ENCODE peak calls at places on chromosomes 4 and X, in eight cellular contexts. One of them, this sample, is unnamed.

GRCh38 chr4:107747748-107748486 is 27.9 kb upstream of the PAPSS1 start:
- DNase-seq in RWPE2: no peak
- DNase-seq in suprapubic skin: no peak
- DNase-seq in astrocyte: no peak
- DNase-seq in upper lobe of right lung: no peak
- DNase-seq in endothelial cell of umbilical vein: no peak
- DNase-seq in uterus: no peak
- DNase-seq in neural progenitor cell: no peak
- DNase-seq in this sample: no peak

GRCh38 chr4:88630756-88631155 is 38.5 kb downstream of the HERC3 start:
- DNase-seq in RWPE2: no peak
- DNase-seq in suprapubic skin: no peak
- DNase-seq in astrocyte: peak; percentile 71
- DNase-seq in upper lobe of right lung: no peak
- DNase-seq in endothelial cell of umbilical vein: peak; percentile 32
- DNase-seq in uterus: no peak
- DNase-seq in neural progenitor cell: no peak
- DNase-seq in this sample: no peak

GRCh38 chr4:82248903-82249632 is 124.7 kb downstream of the HNRNPD start:
- DNase-seq in RWPE2: no peak
- DNase-seq in suprapubic skin: no peak
- DNase-seq in astrocyte: no peak
- DNase-seq in upper lobe of right lung: no peak
- DNase-seq in endothelial cell of umbilical vein: no peak
- DNase-seq in uterus: no peak
- DNase-seq in neural progenitor cell: no peak
- DNase-seq in this sample: no peak

GRCh38 chr4:106583567-106583966 is 215.0 kb upstream of the GIMD1 start:
- DNase-seq in RWPE2: no peak
- DNase-seq in suprapubic skin: no peak
- DNase-seq in astrocyte: peak; percentile 98
- DNase-seq in upper lobe of right lung: no peak
- DNase-seq in endothelial cell of umbilical vein: peak; percentile 91
- DNase-seq in uterus: no peak
- DNase-seq in neural progenitor cell: no peak
- DNase-seq in this sample: no peak

GRCh38 chrX:108316456-108316855 is 121.8 kb downstream of the COL4A6 start:
- DNase-seq in RWPE2: no peak
- DNase-seq in suprapubic skin: no peak
- DNase-seq in astrocyte: no peak
- DNase-seq in upper lobe of right lung: no peak
- DNase-seq in endothelial cell of umbilical vein: no peak
- DNase-seq in uterus: no peak
- DNase-seq in neural progenitor cell: no peak
- DNase-seq in this sample: no peak

GRCh38 chrX:76538860-76539259 is 111.3 kb downstream of the MAGEE1 start:
- DNase-seq in RWPE2: no peak
- DNase-seq in suprapubic skin: no peak
- DNase-seq in astrocyte: no peak
- DNase-seq in upper lobe of right lung: no peak
- DNase-seq in endothelial cell of umbilical vein: no peak
- DNase-seq in uterus: no peak
- DNase-seq in neural progenitor cell: peak; percentile 9
- DNase-seq in this sample: no peak

GRCh38 chrX:153878969-153879653 is 6.9 kb downstream of the L1CAM start:
- DNase-seq in RWPE2: peak; percentile 17
- DNase-seq in suprapubic skin: no peak
- DNase-seq in astrocyte: no peak
- DNase-seq in upper lobe of right lung: no peak
- DNase-seq in endothelial cell of umbilical vein: no peak
- DNase-seq in uterus: no peak
- DNase-seq in neural progenitor cell: peak; percentile 60
- DNase-seq in this sample: no peak

GRCh38 chr4:1167244-1167949 is 5.0 kb downstream of the SPON2 start:
- DNase-seq in RWPE2: peak; percentile 80
- DNase-seq in suprapubic skin: no peak
- DNase-seq in astrocyte: peak; percentile 81
- DNase-seq in upper lobe of right lung: peak; percentile 92
- DNase-seq in endothelial cell of umbilical vein: peak; percentile 72
- DNase-seq in uterus: peak; percentile 86
- DNase-seq in neural progenitor cell: peak; percentile 96
- DNase-seq in this sample: no peak

GRCh38 chrX:13126785-13127184 is 82.4 kb upstream of the FAM9C start:
- DNase-seq in RWPE2: no peak
- DNase-seq in suprapubic skin: no peak
- DNase-seq in astrocyte: peak; percentile 55
- DNase-seq in upper lobe of right lung: no peak
- DNase-seq in endothelial cell of umbilical vein: no peak
- DNase-seq in uterus: no peak
- DNase-seq in neural progenitor cell: no peak
- DNase-seq in this sample: no peak

GRCh38 chrX:13125188-13125587 is 80.8 kb upstream of the FAM9C start:
- DNase-seq in RWPE2: no peak
- DNase-seq in suprapubic skin: no peak
- DNase-seq in astrocyte: no peak
- DNase-seq in upper lobe of right lung: no peak
- DNase-seq in endothelial cell of umbilical vein: no peak
- DNase-seq in uterus: no peak
- DNase-seq in neural progenitor cell: no peak
- DNase-seq in this sample: no peak

GRCh38 chrX:13121020-13121419 is 76.6 kb upstream of the FAM9C start:
- DNase-seq in RWPE2: no peak
- DNase-seq in suprapubic skin: no peak
- DNase-seq in astrocyte: no peak
- DNase-seq in upper lobe of right lung: no peak
- DNase-seq in endothelial cell of umbilical vein: no peak
- DNase-seq in uterus: no peak
- DNase-seq in neural progenitor cell: no peak
- DNase-seq in this sample: no peak

GRCh38 chrX:13123247-13123856 is 78.9 kb upstream of the FAM9C start:
- DNase-seq in RWPE2: no peak
- DNase-seq in suprapubic skin: no peak
- DNase-seq in astrocyte: no peak
- DNase-seq in upper lobe of right lung: no peak
- DNase-seq in endothelial cell of umbilical vein: no peak
- DNase-seq in uterus: no peak
- DNase-seq in neural progenitor cell: no peak
- DNase-seq in this sample: no peak

GRCh38 chrX:13123857-13124345 is 79.5 kb upstream of the FAM9C start:
- DNase-seq in RWPE2: no peak
- DNase-seq in suprapubic skin: no peak
- DNase-seq in astrocyte: peak; percentile 74
- DNase-seq in upper lobe of right lung: no peak
- DNase-seq in endothelial cell of umbilical vein: peak; percentile 93
- DNase-seq in uterus: no peak
- DNase-seq in neural progenitor cell: no peak
- DNase-seq in this sample: no peak
- H3K4me1 ChIP-seq in RWPE2: no peaks in the 10 kb centered on the region
- H3K4me1 ChIP-seq in suprapubic skin: peaks cover 30% of the 10 kb centered on the region
- H3K4me1 ChIP-seq in astrocyte: peaks cover 30% of the 10 kb centered on the region
- H3K4me1 ChIP-seq in upper lobe of right lung: peaks cover 39% of the 10 kb centered on the region
- H3K4me1 ChIP-seq in endothelial cell of umbilical vein: peaks cover 59% of the 10 kb centered on the region
- H3K4me1 ChIP-seq in uterus: no peaks in the 10 kb centered on the region
- H3K4me1 ChIP-seq in neural progenitor cell: peaks cover 21% of the 10 kb centered on the region
- H3K4me1 ChIP-seq in this sample: peaks cover 24% of the 10 kb centered on the region

DNA sequence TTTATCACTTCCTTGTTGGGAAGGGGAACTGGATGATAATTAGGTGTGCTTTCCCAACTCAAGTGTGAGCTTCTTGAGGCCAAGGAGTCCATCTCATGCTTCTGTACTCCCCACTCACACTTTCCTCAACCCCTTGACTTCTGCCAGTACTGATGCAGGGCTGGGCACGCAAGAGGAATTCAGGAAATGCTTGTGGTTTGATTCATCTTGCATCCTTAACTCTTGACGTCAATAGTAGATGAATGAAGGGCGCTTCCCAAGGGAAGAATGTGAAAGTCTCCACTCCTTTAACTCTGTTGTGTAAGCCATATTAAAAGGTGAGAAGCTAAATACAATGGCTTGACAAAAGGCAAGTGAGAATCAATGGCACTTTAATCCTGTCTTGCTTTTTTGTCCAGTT is 101.8 kb downstream of the AGTR2 start:
- DNase-seq in RWPE2: peak; percentile 61
- DNase-seq in suprapubic skin: no peak
- DNase-seq in astrocyte: peak; percentile 96
- DNase-seq in upper lobe of right lung: no peak
- DNase-seq in endothelial cell of umbilical vein: peak; percentile 31
- DNase-seq in uterus: no peak
- DNase-seq in neural progenitor cell: no peak
- DNase-seq in this sample: no peak
- H3K27ac ChIP-seq in RWPE2: peak overlapping the region; percentile 94
- H3K27ac ChIP-seq in suprapubic skin: no peak overlapping the region
- H3K27ac ChIP-seq in astrocyte: peak overlapping the region; percentile 93
- H3K27ac ChIP-seq in upper lobe of right lung: no peak overlapping the region
- H3K27ac ChIP-seq in endothelial cell of umbilical vein: peak overlapping the region; percentile 41
- H3K27ac ChIP-seq in uterus: no peak overlapping the region
- H3K27ac ChIP-seq in neural progenitor cell: no peak overlapping the region
- H3K27ac ChIP-seq in this sample: peak overlapping the region; percentile 54

GRCh38 chrX:115622534-115622933 is 61.6 kb downstream of the PLS3 start:
- DNase-seq in RWPE2: no peak
- DNase-seq in suprapubic skin: no peak
- DNase-seq in astrocyte: no peak
- DNase-seq in upper lobe of right lung: no peak
- DNase-seq in endothelial cell of umbilical vein: no peak
- DNase-seq in uterus: no peak
- DNase-seq in neural progenitor cell: no peak
- DNase-seq in this sample: no peak

GRCh38 chrX:115624916-115625315 is 63.9 kb downstream of the PLS3 start:
- DNase-seq in RWPE2: no peak
- DNase-seq in suprapubic skin: no peak
- DNase-seq in astrocyte: no peak
- DNase-seq in upper lobe of right lung: no peak
- DNase-seq in endothelial cell of umbilical vein: no peak
- DNase-seq in uterus: no peak
- DNase-seq in neural progenitor cell: no peak
- DNase-seq in this sample: no peak

GRCh38 chrX:115630204-115630603 is 69.2 kb downstream of the PLS3 start:
- DNase-seq in RWPE2: no peak
- DNase-seq in suprapubic skin: no peak
- DNase-seq in astrocyte: peak; percentile 29
- DNase-seq in upper lobe of right lung: no peak
- DNase-seq in endothelial cell of umbilical vein: no peak
- DNase-seq in uterus: no peak
- DNase-seq in neural progenitor cell: no peak
- DNase-seq in this sample: no peak

GRCh38 chrX:115625577-115626301 is 64.8 kb downstream of the PLS3 start:
- DNase-seq in RWPE2: no peak
- DNase-seq in suprapubic skin: no peak
- DNase-seq in astrocyte: peak; percentile 75
- DNase-seq in upper lobe of right lung: no peak
- DNase-seq in endothelial cell of umbilical vein: peak; percentile 28
- DNase-seq in uterus: no peak
- DNase-seq in neural progenitor cell: peak; percentile 55
- DNase-seq in this sample: no peak
- TF ChIP-seq CTCF in RWPE2: no peak
- TF ChIP-seq CTCF in suprapubic skin: no peak
- TF ChIP-seq CTCF in astrocyte: no peak
- TF ChIP-seq CTCF in upper lobe of right lung: no peak
- TF ChIP-seq CTCF in endothelial cell of umbilical vein: no peak
- TF ChIP-seq CTCF in uterus: no peak
- TF ChIP-seq CTCF in neural progenitor cell: no peak
- TF ChIP-seq CTCF in this sample: no peak

GRCh38 chr4:73734405-73735070 is 5.8 kb upstream of the CXCL8 start:
- DNase-seq in RWPE2: no peak
- DNase-seq in suprapubic skin: no peak
- DNase-seq in astrocyte: peak; percentile 49
- DNase-seq in upper lobe of right lung: no peak
- DNase-seq in endothelial cell of umbilical vein: peak; percentile 20
- DNase-seq in uterus: no peak
- DNase-seq in neural progenitor cell: no peak
- DNase-seq in this sample: no peak
- H3K4me1 ChIP-seq in RWPE2: peaks cover 14% of the 10 kb centered on the region
- H3K4me1 ChIP-seq in suprapubic skin: peaks cover 14% of the 10 kb centered on the region
- H3K4me1 ChIP-seq in astrocyte: no peaks in the 10 kb centered on the region
- H3K4me1 ChIP-seq in upper lobe of right lung: peaks cover 28% of the 10 kb centered on the region
- H3K4me1 ChIP-seq in endothelial cell of umbilical vein: peaks cover 45% of the 10 kb centered on the region
- H3K4me1 ChIP-seq in uterus: no peaks in the 10 kb centered on the region
- H3K4me1 ChIP-seq in neural progenitor cell: no peaks in the 10 kb centered on the region
- H3K4me1 ChIP-seq in this sample: no peaks in the 10 kb centered on the region

GRCh38 chr4:156606444-156607197 is 365.0 kb downstream of the PDGFC start:
- DNase-seq in RWPE2: no peak
- DNase-seq in suprapubic skin: no peak
- DNase-seq in astrocyte: peak; percentile 99
- DNase-seq in upper lobe of right lung: no peak
- DNase-seq in endothelial cell of umbilical vein: no peak
- DNase-seq in uterus: no peak
- DNase-seq in neural progenitor cell: no peak
- DNase-seq in this sample: no peak
- H3K27ac ChIP-seq in RWPE2: no peak overlapping the region
- H3K27ac ChIP-seq in suprapubic skin: no peak overlapping the region
- H3K27ac ChIP-seq in astrocyte: peak overlapping the region; percentile 64
- H3K27ac ChIP-seq in upper lobe of right lung: no peak overlapping the region
- H3K27ac ChIP-seq in endothelial cell of umbilical vein: no peak overlapping the region
- H3K27ac ChIP-seq in uterus: peak overlapping the region; percentile 82
- H3K27ac ChIP-seq in neural progenitor cell: no peak overlapping the region
- H3K27ac ChIP-seq in this sample: no peak overlapping the region

GRCh38 chr4:56840559-56840958 is 19.1 kb upstream of the SPINK2 start:
- DNase-seq in RWPE2: no peak
- DNase-seq in suprapubic skin: no peak
- DNase-seq in astrocyte: no peak
- DNase-seq in upper lobe of right lung: no peak
- DNase-seq in endothelial cell of umbilical vein: no peak
- DNase-seq in uterus: no peak
- DNase-seq in neural progenitor cell: no peak
- DNase-seq in this sample: no peak

GRCh38 chr4:56844817-56845580 is 23.5 kb upstream of the SPINK2 start:
- DNase-seq in RWPE2: no peak
- DNase-seq in suprapubic skin: no peak
- DNase-seq in astrocyte: no peak
- DNase-seq in upper lobe of right lung: no peak
- DNase-seq in endothelial cell of umbilical vein: no peak
- DNase-seq in uterus: no peak
- DNase-seq in neural progenitor cell: peak; percentile 49
- DNase-seq in this sample: no peak

DNA sequence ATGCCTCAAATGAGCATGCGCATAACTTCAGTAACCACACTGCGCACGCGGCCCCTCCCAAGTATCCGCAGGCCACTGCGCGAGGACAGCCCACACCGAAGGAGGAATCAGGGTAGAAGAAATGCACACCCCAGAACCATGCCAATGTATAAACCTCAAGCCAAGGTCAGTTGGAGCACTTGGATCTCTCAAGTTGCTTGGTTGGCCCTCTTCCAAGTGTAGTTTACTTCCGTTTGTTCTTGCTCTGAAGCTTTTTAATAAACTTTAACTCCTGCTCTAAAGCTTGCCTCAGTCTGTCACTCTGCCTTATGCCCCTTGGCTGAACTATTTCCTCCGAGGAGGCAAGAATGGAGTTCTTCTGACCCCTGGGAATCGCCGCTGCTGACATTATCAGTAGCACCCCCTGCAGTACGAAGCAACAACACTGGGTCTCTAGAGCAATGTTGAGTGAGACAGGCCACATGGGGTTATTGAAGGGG is 22.0 kb upstream of the SPINK2 start:
- DNase-seq in RWPE2: no peak
- DNase-seq in suprapubic skin: no peak
- DNase-seq in astrocyte: no peak
- DNase-seq in upper lobe of right lung: no peak
- DNase-seq in endothelial cell of umbilical vein: no peak
- DNase-seq in uterus: no peak
- DNase-seq in neural progenitor cell: no peak
- DNase-seq in this sample: no peak
- TF ChIP-seq CTCF in RWPE2: no peak
- TF ChIP-seq CTCF in suprapubic skin: no peak
- TF ChIP-seq CTCF in astrocyte: no peak
- TF ChIP-seq CTCF in upper lobe of right lung: no peak
- TF ChIP-seq CTCF in endothelial cell of umbilical vein: no peak
- TF ChIP-seq CTCF in uterus: no peak
- TF ChIP-seq CTCF in neural progenitor cell: no peak
- TF ChIP-seq CTCF in this sample: no peak

This sample was measured in esophagus squamous epithelium.